ENCODE peak calls at places on chromosomes 16 and 17, in four cellular contexts. D, X, N and C are unnamed samples.

GRCh38 chr16:86527366-86527765 is 17.0 kb downstream of the FOXF1 start:
- DNase-seq in N (no peak), D (no peak), X (no peak), C (no peak)

GRCh38 chr16:24635900-24636610 is 93.4 kb upstream of the TNRC6A start:
- DNase-seq in X (peak; percentile 71), N (no peak), D (peak; percentile 23), C (peak; percentile 30)

GRCh38 chr16:63361032-63361624 is 1324.9 kb upstream of the CDH8 start:
- DNase-seq in D (no peak), N (no peak), X (no peak), C (no peak)

GRCh38 chr16:31745900-31746299 is 127.7 kb upstream of the ZNF267 start:
- DNase-seq in N (no peak), X (no peak), D (no peak), C (no peak)

GRCh38 chr16:85649411-85649977 is 36.4 kb downstream of the GSE1 start:
- DNase-seq in N (no peak), D (no peak), X (no peak), C (no peak)

GRCh38 chr16:3807425-3808123 is 72.9 kb downstream of the CREBBP start:
- DNase-seq in D (no peak), X (no peak), N (no peak), C (no peak)

GRCh38 chr17:65901394-65901793 is 290.5 kb downstream of the CEP112 start:
- DNase-seq in D (no peak), X (no peak), N (no peak), C (no peak)

GRCh38 chr17:65137076-65137935 is at the start of gene RGS9:
- DNase-seq in N (peak; percentile 95), D (peak; percentile 77), X (peak; percentile 83), C (peak; percentile 49)

GRCh38 chr17:6523330-6523729 is 33.0 kb downstream of the PITPNM3 start:
- DNase-seq in X (no peak), D (no peak), N (no peak), C (no peak)

GRCh38 chr16:82979406-82980111 is 352.8 kb downstream of the CDH13 start:
- DNase-seq in D (no peak), N (no peak), X (no peak), C (no peak)

GRCh38 chr16:16143941-16144340 is 79.4 kb downstream of the ABCC6 start:
- DNase-seq in X (no peak), N (no peak), D (no peak), C (no peak)

GRCh38 chr17:60356947-60357346 is 35.0 kb downstream of the USP32 start:
- DNase-seq in D (no peak), X (peak; percentile 34), N (no peak), C (no peak)

GRCh38 chr16:10558746-10559641 is 21.4 kb downstream of the EMP2 start:
- DNase-seq in X (peak; percentile 70), D (no peak), N (peak; percentile 82), C (peak; percentile 65)

GRCh38 chr16:79845734-79846135 is 245.2 kb upstream of the MAF start:
- DNase-seq in D (no peak), X (no peak), N (no peak), C (no peak)

GRCh38 chr17:16007439-16007838 is 7.8 kb downstream of the TTC19 start:
- DNase-seq in X (no peak), N (no peak), D (no peak), C (no peak)

GRCh38 chr16:79873825-79874224 is 273.3 kb upstream of the MAF start:
- DNase-seq in N (no peak), D (no peak), X (no peak), C (no peak)

GRCh38 chr17:39553326-39553945 is 54.3 kb downstream of the NEUROD2 start:
- DNase-seq in D (no peak), X (no peak), N (no peak), C (no peak)

GRCh38 chr16:24015923-24016322 is 180.1 kb downstream of the PRKCB start:
- DNase-seq in X (no peak), N (no peak), D (no peak), C (no peak)

GRCh38 chr16:9136596-9136995 is 45.2 kb downstream of the HAPSTR1 start:
- DNase-seq in N (peak; percentile 58), X (no peak), D (no peak), C (peak; percentile 3)

GRCh38 chr16:21038197-21038596 is 112.4 kb downstream of the DNAH3 start:
- DNase-seq in D (no peak), N (no peak), X (no peak), C (no peak)

GRCh38 chr17:69046130-69046807 is 14.5 kb downstream of the ABCA9 start:
- DNase-seq in N (no peak), X (no peak), D (no peak), C (no peak)

GRCh38 chr16:67475051-67475450 is 5.9 kb downstream of the ATP6V0D1 start:
- DNase-seq in D (no peak), N (no peak), X (no peak), C (no peak)

GRCh38 chr16:22665803-22666202 is 148.2 kb upstream of the HS3ST2 start:
- DNase-seq in D (no peak), N (no peak), X (no peak), C (no peak)

GRCh38 chr16:52435573-52435972 is 111.4 kb downstream of the TOX3 start:
- DNase-seq in X (no peak), D (no peak), N (no peak), C (no peak)

GRCh38 chr17:68456529-68457167 is 648 bp downstream of the WIPI1 start:
- DNase-seq in X (peak; percentile 77), D (peak; percentile 37), N (peak; percentile 87), C (peak; percentile 89)

GRCh38 chr16:8712589-8713361 is 38.4 kb downstream of the ABAT start:
- DNase-seq in D (no peak), X (no peak), N (no peak), C (no peak)

GRCh38 chr16:68362314-68362913 is 51.6 kb downstream of the PRMT7 start:
- DNase-seq in X (no peak), N (no peak), D (no peak), C (no peak)

GRCh38 chr16:17590711-17591654 is 120.2 kb upstream of the XYLT1 start:
- DNase-seq in D (no peak), N (no peak), X (no peak), C (no peak)

GRCh38 chr17:61402073-61402541 is 2.5 kb downstream of the TBX2 start:
- DNase-seq in X (no peak), N (no peak), D (no peak), C (no peak)

GRCh38 chr17:28737770-28738679 is 5.8 kb upstream of the TRAF4 start:
- DNase-seq in X (no peak), N (peak; percentile 94), D (peak; percentile 88), C (no peak)
- TF ChIP-seq POLR2A in X (no peak), N (no peak), D (no peak), C (no peak)

GRCh38 chr17:44971776-44972483 is 3.8 kb upstream of the C1QL1 start:
- DNase-seq in X (no peak), N (no peak), D (no peak), C (no peak)
- H3K4me3 ChIP-seq in X (no peak overlapping the region), N (no peak overlapping the region), D (no peak overlapping the region), C (no peak overlapping the region)

DNA sequence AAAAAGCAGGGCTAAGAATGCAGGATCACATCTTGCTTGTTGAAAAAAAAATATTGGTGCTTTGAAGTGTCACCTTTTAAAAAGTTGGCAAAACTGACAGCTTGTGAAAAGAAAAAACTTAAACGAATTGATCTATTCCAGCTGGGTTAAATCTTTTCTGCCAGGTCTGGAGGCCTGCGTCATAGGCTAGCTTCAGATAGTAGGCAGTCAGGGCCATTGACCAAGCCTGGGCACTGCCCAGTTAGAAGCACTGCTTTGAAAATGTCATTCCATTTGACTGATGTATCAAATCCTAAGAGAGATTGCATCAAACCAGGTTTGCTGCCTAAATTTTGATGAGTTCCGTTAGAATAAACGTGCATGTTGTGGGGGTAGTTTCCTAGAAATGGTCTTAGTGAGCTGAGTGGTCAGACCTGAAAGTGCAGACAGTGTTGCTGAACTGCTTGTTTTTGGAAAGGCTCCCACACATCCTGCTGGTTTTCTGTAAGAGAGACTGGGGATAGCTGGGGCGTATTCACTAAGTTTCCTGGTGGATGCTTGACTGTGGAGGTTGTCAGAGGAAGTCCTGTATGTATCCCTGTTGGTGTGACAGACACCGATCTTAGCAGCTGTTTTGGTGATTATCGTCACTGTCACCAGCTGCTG is 38.8 kb downstream of the NUP88 start:
- DNase-seq in X (no peak), N (no peak), D (no peak), C (no peak)
- TF ChIP-seq POLR2A in X (no peak), N (no peak), D (no peak), C (no peak)

DNA sequence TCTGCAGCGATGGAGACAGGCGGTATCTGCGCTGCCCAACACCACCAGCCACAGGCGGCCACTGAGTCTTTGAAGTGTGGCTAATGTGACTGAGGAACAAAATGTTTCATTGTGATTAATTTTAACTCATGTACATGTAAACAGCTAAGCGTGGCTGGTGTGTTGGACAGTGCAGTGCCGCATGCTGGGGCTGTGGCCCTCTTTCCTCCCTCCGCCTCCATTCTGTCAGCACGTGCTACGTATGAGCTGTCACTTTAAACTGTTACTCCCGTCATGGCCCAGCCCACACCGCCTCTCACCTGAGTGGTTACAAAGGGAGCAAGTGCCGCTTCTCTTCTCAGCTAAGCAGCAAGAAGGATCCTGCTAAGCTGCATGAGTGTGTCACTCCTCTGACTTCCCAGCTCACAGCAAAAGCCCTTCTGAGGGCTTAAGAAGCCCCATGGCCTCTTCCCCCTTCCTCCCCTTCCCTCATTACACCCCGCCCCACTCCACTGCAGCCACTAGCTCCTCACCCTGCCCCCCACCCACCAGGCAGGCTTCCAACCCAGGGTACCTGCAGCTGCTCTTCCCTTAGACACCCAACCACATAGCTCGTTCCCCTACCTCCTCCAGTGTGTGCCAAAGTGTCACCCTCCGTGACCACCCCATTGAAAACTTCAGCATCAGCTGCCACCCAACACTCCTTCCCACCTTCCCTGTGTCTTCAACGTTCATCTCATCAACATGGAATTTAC is 15.0 kb downstream of the HASPIN start:
- DNase-seq in N (no peak), D (peak; percentile 66), X (no peak), C (peak; percentile 79)
- H3K4me3 ChIP-seq in N (no peak overlapping the region), D (no peak overlapping the region), X (no peak overlapping the region), C (peak overlapping the region; percentile 42)

GRCh38 chr17:81871387-81872120 is 417 bp upstream of the ARHGDIA start:
- DNase-seq in X (peak; percentile 93), N (peak; percentile 97), D (peak; percentile 92), C (peak; percentile 92)

GRCh38 chr17:81868674-81869220 is 2.4 kb downstream of the ARHGDIA start:
- DNase-seq in X (peak; percentile 83), N (peak; percentile 83), D (no peak), C (no peak)

GRCh38 chr17:81869221-81870154 is 1.6 kb downstream of the ARHGDIA start:
- DNase-seq in N (peak; percentile 88), D (no peak), X (peak; percentile 44), C (no peak)

GRCh38 chr17:81870155-81870977 is 771 bp downstream of the ARHGDIA start:
- DNase-seq in X (peak; percentile 48), N (peak; percentile 91), D (peak; percentile 71), C (no peak)

DNA sequence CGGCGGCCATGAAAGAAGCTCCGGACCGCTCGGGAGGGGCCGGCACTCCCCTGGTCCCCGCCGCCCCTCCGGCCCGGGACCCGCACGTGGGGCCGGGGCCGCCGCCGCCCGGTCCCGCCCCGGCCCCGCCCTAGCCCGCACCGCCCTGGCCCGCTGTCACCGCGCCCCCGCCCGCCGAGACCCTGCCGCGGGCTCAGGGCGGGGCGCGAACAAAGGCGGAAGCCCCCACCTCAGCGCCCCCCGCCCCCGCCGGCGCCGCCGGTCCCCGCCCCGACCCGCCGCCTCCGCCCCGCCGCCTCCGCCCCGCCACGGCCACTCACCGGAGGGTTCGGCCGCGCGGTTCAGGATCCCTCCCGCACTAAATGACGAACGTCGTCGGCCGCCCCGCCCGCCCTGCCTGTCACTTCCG is at the start of gene ARHGDIA:
- DNase-seq in D (no peak), N (no peak), X (no peak), C (no peak)
- TF ChIP-seq POLR2A in D (no peak), N (no peak), X (no peak), C (no peak)

GRCh38 chr17:8681175-8681949 is 50.8 kb upstream of the MYH10 start:
- DNase-seq in D (no peak), N (no peak), X (peak; percentile 76), C (no peak)
- H3K4me3 ChIP-seq in D (no peak overlapping the region), N (no peak overlapping the region), X (peak overlapping the region; percentile 3), C (peak overlapping the region; percentile 23)